ENCODE peak calls at places on chromosomes 13 and 19, in six cellular contexts. U is endodermal cell, A is kidney, X is thoracic aorta, Y is tibial nerve, L is left ventricle myocardium inferior. I is an unnamed sample.

GRCh38 chr13:46369506-46370268 is 17.4 kb downstream of the RUBCNL start:
- DNase-seq in U (no peak), A (no peak), X (no peak), Y (no peak), L (no peak), I (no peak)

GRCh38 chr19:31436121-31436776 is 87.0 kb upstream of the TSHZ3 start:
- DNase-seq in U (no peak), A (no peak), X (no peak), Y (no peak), L (no peak), I (no peak)

GRCh38 chr19:42081584-42082258 is 5.8 kb downstream of the ZNF574 start:
- DNase-seq in U (no peak), A (no peak), X (no peak), Y (no peak), L (no peak), I (no peak)

GRCh38 chr13:78436311-78436710 is 167.0 kb downstream of the POU4F1 start:
- DNase-seq in U (no peak), A (no peak), X (no peak), Y (no peak), L (no peak), I (no peak)

GRCh38 chr19:46426035-46426505 is 2.7 kb downstream of the PNMA8C start:
- DNase-seq in U (no peak), A (peak; percentile 58), X (no peak), Y (no peak), L (no peak), I (no peak)

GRCh38 chr19:17079710-17080440 is 4.3 kb downstream of the MYO9B start:
- DNase-seq in U (no peak), A (no peak), X (peak; percentile 82), Y (peak; percentile 73), L (peak; percentile 61), I (peak; percentile 90)

GRCh38 chr13:23965346-23965745 is 68.0 kb upstream of the C1QTNF9B start:
- DNase-seq in U (no peak), A (no peak), X (no peak), Y (no peak), L (no peak), I (no peak)

GRCh38 chr19:30131722-30132291 is 189.8 kb downstream of the URI1 start:
- DNase-seq in U (no peak), A (no peak), X (no peak), Y (no peak), L (no peak), I (no peak)

GRCh38 chr19:3304871-3305423 is 61.4 kb upstream of the NFIC start:
- DNase-seq in U (peak; percentile 91), A (peak; percentile 86), X (no peak), Y (peak; percentile 63), L (peak; percentile 63), I (peak; percentile 46)

GRCh38 chr13:107581009-107581408 is 634.3 kb downstream of the LIG4 start:
- DNase-seq in U (no peak), A (no peak), X (no peak), Y (no peak), L (no peak), I (no peak)

GRCh38 chr13:21971662-21972635 is 301.1 kb downstream of the FGF9 start:
- DNase-seq in U (no peak), A (no peak), X (no peak), Y (no peak), L (no peak), I (no peak)

GRCh38 chr19:41811036-41811435 is 14.6 kb downstream of the CEACAM3 start:
- DNase-seq in U (no peak), A (no peak), X (no peak), Y (no peak), L (peak; percentile 26), I (peak; percentile 47)

GRCh38 chr19:49333426-49334288 is 1.5 kb upstream of the CD37 start:
- DNase-seq in U (peak; percentile 44), A (peak; percentile 84), X (no peak), Y (no peak), L (no peak), I (no peak)

GRCh38 chr13:114063545-114064515 is 68.6 kb downstream of the RASA3 start:
- DNase-seq in U (no peak), A (peak; percentile 91), X (peak; percentile 51), Y (no peak), L (peak; percentile 63), I (peak; percentile 58)

GRCh38 chr13:79407349-79407979 is 1.4 kb upstream of the RBM26 start:
- DNase-seq in U (no peak), A (no peak), X (no peak), Y (no peak), L (no peak), I (no peak)

GRCh38 chr13:101474419-101474957 is 22.0 kb downstream of the ITGBL1 start:
- DNase-seq in U (peak; percentile 86), A (no peak), X (no peak), Y (peak; percentile 42), L (no peak), I (peak; percentile 44)

GRCh38 chr19:31938675-31939074 is 406.7 kb upstream of the ZNF507 start:
- DNase-seq in U (no peak), A (no peak), X (no peak), Y (no peak), L (no peak), I (no peak)

GRCh38 chr19:19649159-19649558 is 5.7 kb upstream of the GMIP start:
- DNase-seq in U (no peak), A (no peak), X (no peak), Y (no peak), L (no peak), I (no peak)

GRCh38 chr13:44840131-44840530 is 149.1 kb downstream of the NUFIP1 start:
- DNase-seq in U (no peak), A (no peak), X (no peak), Y (no peak), L (no peak), I (no peak)

GRCh38 chr13:20197361-20197834 is 4.7 kb upstream of the GJB2 start:
- DNase-seq in U (no peak), A (no peak), X (no peak), Y (no peak), L (no peak), I (no peak)

GRCh38 chr19:33339750-33340029 is 33.8 kb upstream of the CEBPG start:
- DNase-seq in U (no peak), A (no peak), X (no peak), Y (no peak), L (no peak), I (no peak)

GRCh38 chr13:109900320-109900719 is 113.9 kb upstream of the IRS2 start:
- DNase-seq in U (peak; percentile 65), A (no peak), X (no peak), Y (no peak), L (no peak), I (no peak)

GRCh38 chr13:23578411-23579071 is 8.3 kb downstream of the TNFRSF19 start:
- DNase-seq in U (peak; percentile 90), A (peak; percentile 93), X (no peak), Y (peak; percentile 52), L (peak; percentile 82), I (peak; percentile 70)

GRCh38 chr13:30731658-30732390 is 3.5 kb upstream of the ALOX5AP start:
- DNase-seq in U (no peak), A (no peak), X (no peak), Y (no peak), L (no peak), I (no peak)

GRCh38 chr19:19501798-19502197 is 13.6 kb downstream of the TSSK6 start:
- DNase-seq in U (no peak), A (peak; percentile 61), X (no peak), Y (no peak), L (no peak), I (no peak)

GRCh38 chr13:50081106-50081898 is 66.1 kb downstream of the KCNRG start:
- DNase-seq in U (peak; percentile 84), A (peak; percentile 89), X (no peak), Y (peak; percentile 38), L (peak; percentile 41), I (peak; percentile 60)

GRCh38 chr19:47102561-47103135 is 10.9 kb downstream of the ZC3H4 start:
- DNase-seq in U (no peak), A (no peak), X (no peak), Y (no peak), L (no peak), I (no peak)

GRCh38 chr19:30631035-30631375 is 258.8 kb downstream of the ZNF536 start:
- DNase-seq in U (no peak), A (no peak), X (no peak), Y (no peak), L (no peak), I (no peak)

GRCh38 chr13:25738342-25738771 is 313.5 kb downstream of the SHISA2 start:
- DNase-seq in U (no peak), A (no peak), X (no peak), Y (no peak), L (no peak), I (no peak)

GRCh38 chr19:12667903-12668302 is 1.3 kb downstream of the WDR83 start:
- DNase-seq in U (no peak), A (no peak), X (no peak), Y (no peak), L (no peak), I (no peak)

GRCh38 chr19:12670159-12670928 is 3.7 kb downstream of the WDR83 start:
- DNase-seq in U (peak; percentile 41), A (no peak), X (no peak), Y (no peak), L (no peak), I (no peak)

GRCh38 chr19:12668346-12668745 is 1.7 kb downstream of the WDR83 start:
- DNase-seq in U (no peak), A (no peak), X (no peak), Y (no peak), L (no peak), I (no peak)

GRCh38 chr19:12669272-12670158 is 2.9 kb downstream of the WDR83 start:
- DNase-seq in U (peak; percentile 87), A (peak; percentile 92), X (no peak), Y (peak; percentile 78), L (peak; percentile 78), I (peak; percentile 86)

GRCh38 chr19:12668937-12669271 is 2.3 kb downstream of the WDR83 start:
- DNase-seq in U (no peak), A (peak; percentile 87), X (no peak), Y (peak; percentile 70), L (peak; percentile 49), I (peak; percentile 77)
- H3K4me1 ChIP-seq in U (no peaks in the 10 kb centered on the region), A (peaks cover 18% of the 10 kb centered on the region), X (peaks cover 43% of the 10 kb centered on the region), Y (peaks cover 58% of the 10 kb centered on the region), L (peaks cover 52% of the 10 kb centered on the region), I (peaks cover 53% of the 10 kb centered on the region)

GRCh38 chr13:95275322-95276118 is 25.7 kb downstream of the ABCC4 start:
- DNase-seq in U (no peak), A (no peak), X (no peak), Y (no peak), L (no peak), I (no peak)
- H3K4me1 ChIP-seq in U (peaks cover 11% of the 10 kb centered on the region), A (peaks cover 12% of the 10 kb centered on the region), X (peaks cover 3% of the 10 kb centered on the region), Y (peaks cover 14% of the 10 kb centered on the region), L (peaks cover 51% of the 10 kb centered on the region), I (no peaks in the 10 kb centered on the region)

GRCh38 chr19:39136225-39136940 is 10.8 kb downstream of the PAK4 start:
- DNase-seq in U (peak; percentile 52), A (no peak), X (no peak), Y (no peak), L (no peak), I (no peak)
- H3K4me1 ChIP-seq in U (peaks cover 23% of the 10 kb centered on the region), A (peaks cover 28% of the 10 kb centered on the region), X (peaks cover 27% of the 10 kb centered on the region), Y (peaks cover 77% of the 10 kb centered on the region), L (peaks cover 64% of the 10 kb centered on the region), I (no peaks in the 10 kb centered on the region)

DNA sequence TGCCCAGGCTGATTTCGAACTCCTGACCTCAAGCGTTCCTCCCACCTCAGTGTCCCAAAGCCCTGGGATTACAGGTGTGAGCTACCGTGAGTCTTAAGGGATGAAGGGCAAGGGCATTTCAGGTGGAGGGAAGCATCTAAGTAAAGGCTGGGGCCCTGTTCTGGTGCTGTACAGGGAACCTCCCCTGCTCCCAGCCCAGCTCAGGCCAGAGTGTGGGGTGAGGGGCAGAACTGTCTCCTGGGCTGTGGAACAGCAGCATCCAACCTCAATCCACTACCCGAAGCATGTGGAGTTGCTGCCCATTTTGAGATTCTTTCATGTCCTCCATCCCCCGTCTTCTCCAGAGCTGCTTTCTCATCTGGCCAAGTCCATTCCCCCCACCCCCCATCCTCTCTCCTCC is 105.3 kb downstream of the SIPA1L3 start:
- DNase-seq in U (no peak), A (no peak), X (no peak), Y (no peak), L (no peak), I (no peak)
- H3K4me1 ChIP-seq in U (no peaks in the 10 kb centered on the region), A (peaks cover 3% of the 10 kb centered on the region), X (no peaks in the 10 kb centered on the region), Y (peaks cover 8% of the 10 kb centered on the region), L (no peaks in the 10 kb centered on the region), I (no peaks in the 10 kb centered on the region)